ENCODE peak calls at places on chromosomes 4 and X, in eight cellular contexts. F is epithelial cell of esophagus, G is cardiac fibroblast, Z is progenitor cell of endocrine pancreas, W is ovary, L is fibroblast of lung, I is sigmoid colon, Q is body of pancreas. R is an unnamed sample.

GRCh38 chr4:14749910-14750309 is 252.4 kb upstream of the CPEB2 start:
- DNase-seq in F (peak; percentile 77), W (no peak), G (peak; percentile 50), Z (no peak), L (peak; percentile 45), Q (peak; percentile 66), I (peak; percentile 71), R (peak; percentile 56)

GRCh38 chrX:3939967-3940610 is 226.6 kb upstream of the PRKX start:
- DNase-seq in I (no peak), L (peak; percentile 4), Z (no peak), W (no peak), Q (peak; percentile 76), F (peak; percentile 4), G (peak; percentile 14), R (peak; percentile 2)

GRCh38 chr4:7156273-7157139 is 35.8 kb upstream of the SORCS2 start:
- DNase-seq in Q (peak; percentile 31), I (peak; percentile 67), L (peak; percentile 28), G (peak; percentile 35), Z (no peak), F (no peak), W (peak; percentile 74), R (no peak)

GRCh38 chrX:101750744-101751143 is 91.1 kb upstream of the ARMCX2 start:
- DNase-seq in G (no peak), I (no peak), Z (no peak), Q (no peak), W (no peak), F (no peak), L (no peak), R (no peak)

GRCh38 chrX:153582896-153583295 is 16.0 kb downstream of the CCNQ start:
- DNase-seq in F (peak; percentile 29), Z (no peak), G (peak; percentile 20), Q (peak; percentile 24), W (no peak), I (no peak), L (peak; percentile 16), R (peak; percentile 19)

GRCh38 chr4:90419124-90419711 is 292.0 kb downstream of the CCSER1 start:
- DNase-seq in W (no peak), I (no peak), Q (no peak), F (peak; percentile 59), G (peak; percentile 48), L (peak; percentile 67), Z (no peak), R (peak; percentile 64)

GRCh38 chr4:13783800-13784411 is 156.4 kb upstream of the BOD1L1 start:
- DNase-seq in F (peak; percentile 55), I (no peak), Q (peak; percentile 6), G (no peak), L (no peak), W (no peak), Z (no peak), R (peak; percentile 65)

GRCh38 chr4:150244600-150244999 is 166.4 kb downstream of the DCLK2 start:
- DNase-seq in Q (peak; percentile 18), F (no peak), Z (no peak), G (peak; percentile 70), I (no peak), W (no peak), L (peak; percentile 80), R (peak; percentile 24)

GRCh38 chr4:6141554-6141953 is 58.8 kb downstream of the JAKMIP1 start:
- DNase-seq in F (no peak), G (no peak), Z (no peak), I (peak; percentile 48), W (no peak), Q (no peak), L (no peak), R (no peak)

GRCh38 chr4:37463457-37463856 is 218.9 kb downstream of the NWD2 start:
- DNase-seq in Z (no peak), F (no peak), I (no peak), Q (no peak), W (no peak), G (no peak), L (no peak), R (no peak)

GRCh38 chr4:127656047-127656680 is 23.4 kb downstream of the INTU start:
- DNase-seq in F (peak; percentile 53), Z (no peak), W (no peak), I (no peak), L (no peak), G (no peak), Q (no peak), R (peak; percentile 47)

GRCh38 chr4:153710681-153711080 is 26.6 kb downstream of the TLR2 start:
- DNase-seq in Q (no peak), F (no peak), Z (no peak), I (no peak), L (no peak), G (no peak), W (no peak), R (no peak)

GRCh38 chr4:10129196-10130185 is 12.9 kb upstream of the WDR1 start:
- DNase-seq in G (no peak), I (no peak), Q (no peak), F (peak; percentile 61), Z (no peak), L (no peak), W (no peak), R (no peak)

GRCh38 chrX:427812-428725 is 41.4 kb upstream of the PPP2R3B start:
- DNase-seq in L (peak; percentile 12), F (no peak), I (peak; percentile 58), Z (peak; percentile 28), W (no peak), Q (no peak), G (peak; percentile 18), R (no peak)

GRCh38 chrX:34341814-34342213 is 209.7 kb upstream of the FAM47A start:
- DNase-seq in F (no peak), W (no peak), Z (no peak), Q (no peak), L (no peak), G (no peak), I (no peak), R (no peak)

GRCh38 chr4:70945046-70945445 is 42.9 kb downstream of the MOB1B start:
- DNase-seq in F (no peak), I (no peak), Z (no peak), Q (no peak), W (no peak), G (no peak), L (peak; percentile 16), R (no peak)

GRCh38 chr4:70945452-70946055 is 43.4 kb downstream of the MOB1B start:
- DNase-seq in W (no peak), F (no peak), I (no peak), Q (no peak), G (peak; percentile 32), L (no peak), Z (no peak), R (no peak)

GRCh38 chr4:70954032-70954431 is 39.4 kb upstream of the DCK start:
- DNase-seq in Q (no peak), Z (no peak), F (no peak), W (no peak), G (peak; percentile 12), I (no peak), L (no peak), R (no peak)

GRCh38 chr4:70946944-70947343 is 44.8 kb downstream of the MOB1B start:
- DNase-seq in F (no peak), I (no peak), Q (no peak), G (peak; percentile 18), W (no peak), L (no peak), Z (no peak), R (no peak)

GRCh38 chr4:70948665-70949284 is 44.7 kb upstream of the DCK start:
- DNase-seq in W (no peak), G (no peak), Z (no peak), F (no peak), Q (no peak), L (no peak), I (no peak), R (no peak)
- TF ChIP-seq CTCF in W (no peak), G (no peak), Z (no peak), F (peak; percentile 11), Q (no peak), L (no peak), I (no peak), R (no peak)

GRCh38 chrX:39731735-39732134 is 366.0 kb downstream of the BCOR start:
- DNase-seq in W (no peak), L (no peak), Z (no peak), I (no peak), F (no peak), G (no peak), Q (no peak), R (no peak)

GRCh38 chrX:39729834-39730670 is 367.7 kb downstream of the BCOR start:
- DNase-seq in L (no peak), F (no peak), G (no peak), Q (no peak), Z (no peak), I (no peak), W (no peak), R (no peak)

GRCh38 chrX:39731390-39731680 is 366.4 kb downstream of the BCOR start:
- DNase-seq in W (no peak), G (no peak), Q (no peak), I (no peak), L (no peak), Z (no peak), F (no peak), R (no peak)

GRCh38 chrX:39728852-39729587 is 368.7 kb downstream of the BCOR start:
- DNase-seq in F (no peak), I (no peak), Z (no peak), Q (no peak), G (no peak), W (no peak), L (no peak), R (no peak)

GRCh38 chrX:39730671-39731389 is 366.9 kb downstream of the BCOR start:
- DNase-seq in Q (peak; percentile 79), F (peak; percentile 47), I (peak; percentile 94), G (peak; percentile 84), W (peak; percentile 82), L (peak; percentile 89), Z (no peak), R (peak; percentile 27)
- TF ChIP-seq CTCF in Q (peak; percentile 71), F (peak; percentile 62), I (peak; percentile 51), G (peak; percentile 68), W (peak; percentile 59), L (peak; percentile 59), Z (peak; percentile 46), R (peak; percentile 59)

DNA sequence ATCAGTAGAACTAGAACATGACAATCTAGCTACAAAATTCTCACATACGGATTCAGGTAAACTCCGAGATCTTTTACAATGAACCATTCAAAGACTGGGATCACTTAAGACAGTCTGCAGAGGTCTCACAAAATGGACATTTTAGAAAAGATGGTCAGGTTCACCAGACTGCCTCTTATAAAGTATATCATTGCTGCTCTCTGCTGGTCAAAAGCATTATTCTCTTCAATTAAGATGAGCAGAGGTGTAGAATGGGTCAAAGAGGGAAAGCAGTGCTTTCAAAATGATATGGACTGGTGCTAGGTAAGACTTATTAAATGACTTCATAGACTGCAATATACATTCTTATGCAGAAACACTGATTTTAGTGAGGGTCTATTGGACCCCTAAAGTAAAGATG is 434.7 kb downstream of the PACRGL start:
- DNase-seq in G (peak; percentile 12), Z (no peak), W (no peak), L (peak; percentile 8), I (no peak), Q (no peak), F (peak; percentile 60), R (peak; percentile 41)
- TF ChIP-seq CTCF in G (no peak), Z (peak; percentile 49), W (no peak), L (no peak), I (peak; percentile 45), Q (no peak), F (peak; percentile 31), R (peak; percentile 36)

GRCh38 chr4:66252291-66252690 is 582.0 kb upstream of the EPHA5 start:
- DNase-seq in L (no peak), I (no peak), G (peak; percentile 25), Z (no peak), F (peak; percentile 3), Q (no peak), W (no peak), R (no peak)
- TF ChIP-seq CTCF in L (no peak), I (no peak), G (peak; percentile 41), Z (peak; percentile 33), F (peak; percentile 26), Q (no peak), W (no peak), R (no peak)